ENCODE peak calls at places on chromosomes 6 and 20, in nine cellular contexts. X is AG20443; V is NCI-H1417; R is H54; O is RKO; C is naive thymus-derived CD8-positive, alpha-beta T cell; A is activated CD4-positive, CD25-positive, alpha-beta regulatory T cell; I is BJ; N is bronchial epithelial cell. W is an unnamed sample.
A peak's percentile ranks its signal among the peaks of the same experiment; 100 is the strongest.

GRCh38 chr20:49868964-49869363 is 46.4 kb downstream of the SPATA2 start:
- DNase-seq in X (no peak), V (no peak), R (no peak), O (no peak), C (no peak), A (no peak), I (no peak), N (no peak), W (no peak)

GRCh38 chr6:25088513-25088912 is 152.8 kb upstream of the RIPOR2 start:
- DNase-seq in X (no peak), V (no peak), R (no peak), O (no peak), C (no peak), A (no peak), I (no peak), N (peak; percentile 54), W (no peak)

GRCh38 chr6:148524976-148525375 is 182.3 kb downstream of the SASH1 start:
- DNase-seq in X (peak; percentile 59), V (no peak), R (peak; percentile 27), O (no peak), C (no peak), A (no peak), I (no peak), N (no peak), W (no peak)

GRCh38 chr20:18989736-18990474 is 176.3 kb downstream of the SCP2D1 start:
- DNase-seq in X (no peak), V (no peak), R (no peak), O (no peak), C (no peak), A (no peak), I (no peak), N (no peak), W (no peak)

GRCh38 chr20:32482251-32483220 is 102.6 kb downstream of the NOL4L start:
- DNase-seq in X (peak; percentile 59), V (peak; percentile 65), R (no peak), O (no peak), C (peak; percentile 35), A (no peak), I (no peak), N (no peak), W (peak; percentile 62)

GRCh38 chr20:12482661-12483060 is 526.1 kb upstream of the SPTLC3 start:
- DNase-seq in X (no peak), V (no peak), R (no peak), O (no peak), C (no peak), A (no peak), I (no peak), N (no peak), W (no peak)

GRCh38 chr20:61835301-61835700 is 230.4 kb downstream of the TAF4 start:
- DNase-seq in X (no peak), V (no peak), R (peak; percentile 53), O (no peak), C (no peak), A (no peak), I (no peak), N (no peak), W (no peak)

GRCh38 chr20:22805219-22805618 is 220.8 kb upstream of the FOXA2 start:
- DNase-seq in X (peak; percentile 80), V (no peak), R (no peak), O (peak; percentile 18), C (no peak), A (no peak), I (peak; percentile 50), N (peak; percentile 85), W (peak; percentile 30)

GRCh38 chr20:15706719-15707118 is 866.5 kb downstream of the KIF16B start:
- DNase-seq in X (no peak), V (no peak), R (no peak), O (no peak), C (no peak), A (no peak), I (no peak), N (peak; percentile 64), W (no peak)